ENCODE peak calls at places on chromosomes 16 and 17, in six cellular contexts. One of them, this sample, is unnamed.

GRCh38 chr16:64238576-64238975 is 883.3 kb downstream of the CDH11 start:
- DNase-seq in HCT116: no peak
- DNase-seq in SK-N-SH: no peak
- DNase-seq in K562: no peak
- DNase-seq in HepG2: no peak
- DNase-seq in GM12878: no peak
- DNase-seq in this sample: no peak

GRCh38 chr17:3917391-3917931 is 1.2 kb upstream of the P2RX1 start:
- DNase-seq in HCT116: no peak
- DNase-seq in SK-N-SH: peak; percentile 84
- DNase-seq in K562: peak; percentile 80
- DNase-seq in HepG2: no peak
- DNase-seq in GM12878: no peak
- DNase-seq in this sample: no peak

GRCh38 chr17:65557349-65558310 is 3.8 kb downstream of the AXIN2 start:
- DNase-seq in HepG2: peak; percentile 99
- DNase-seq in GM12878: no peak
- DNase-seq in K562: no peak
- DNase-seq in SK-N-SH: no peak
- DNase-seq in HCT116: peak; percentile 88
- DNase-seq in this sample: no peak

GRCh38 chr17:80856863-80857488 is 134.7 kb upstream of the CHMP6 start:
- DNase-seq in HCT116: no peak
- DNase-seq in HepG2: no peak
- DNase-seq in SK-N-SH: no peak
- DNase-seq in GM12878: no peak
- DNase-seq in K562: no peak
- DNase-seq in this sample: no peak

GRCh38 chr16:22694887-22695382 is 119.0 kb upstream of the HS3ST2 start:
- DNase-seq in K562: no peak
- DNase-seq in HepG2: no peak
- DNase-seq in HCT116: no peak
- DNase-seq in GM12878: no peak
- DNase-seq in SK-N-SH: no peak
- DNase-seq in this sample: no peak

GRCh38 chr17:41615454-41615853 is 2.9 kb upstream of the KRT16 start:
- DNase-seq in HCT116: peak; percentile 32
- DNase-seq in K562: no peak
- DNase-seq in SK-N-SH: no peak
- DNase-seq in GM12878: no peak
- DNase-seq in HepG2: no peak
- DNase-seq in this sample: peak; percentile 97

GRCh38 chr17:33099252-33099651 is 107.6 kb downstream of the SPACA3 start:
- DNase-seq in HCT116: no peak
- DNase-seq in HepG2: no peak
- DNase-seq in SK-N-SH: no peak
- DNase-seq in GM12878: no peak
- DNase-seq in K562: no peak
- DNase-seq in this sample: no peak

GRCh38 chr16:576823-577201 is 7.0 kb downstream of the PIGQ start:
- DNase-seq in SK-N-SH: peak; percentile 52
- DNase-seq in HepG2: no peak
- DNase-seq in K562: no peak
- DNase-seq in GM12878: no peak
- DNase-seq in HCT116: no peak
- DNase-seq in this sample: no peak

GRCh38 chr17:83191388-83192160 is 112.2 kb downstream of the METRNL start:
- DNase-seq in HCT116: no peak
- DNase-seq in GM12878: no peak
- DNase-seq in HepG2: no peak
- DNase-seq in SK-N-SH: no peak
- DNase-seq in K562: no peak
- DNase-seq in this sample: peak; percentile 79

GRCh38 chr17:63698381-63698885 is 1.5 kb downstream of the LIMD2 start:
- DNase-seq in HepG2: no peak
- DNase-seq in K562: no peak
- DNase-seq in SK-N-SH: no peak
- DNase-seq in GM12878: no peak
- DNase-seq in HCT116: no peak
- DNase-seq in this sample: no peak

GRCh38 chr16:22888791-22889190 is 74.8 kb downstream of the HS3ST2 start:
- DNase-seq in HCT116: no peak
- DNase-seq in K562: no peak
- DNase-seq in SK-N-SH: no peak
- DNase-seq in GM12878: no peak
- DNase-seq in HepG2: no peak
- DNase-seq in this sample: no peak

GRCh38 chr17:27559996-27560481 is 70.9 kb upstream of the LGALS9 start:
- DNase-seq in HepG2: no peak
- DNase-seq in GM12878: no peak
- DNase-seq in K562: no peak
- DNase-seq in SK-N-SH: peak; percentile 58
- DNase-seq in HCT116: no peak
- DNase-seq in this sample: no peak

GRCh38 chr17:10349403-10349802 is 23.4 kb downstream of the MYH13 start:
- DNase-seq in HepG2: no peak
- DNase-seq in K562: no peak
- DNase-seq in HCT116: peak; percentile 19
- DNase-seq in SK-N-SH: peak; percentile 11
- DNase-seq in GM12878: no peak
- DNase-seq in this sample: no peak

GRCh38 chr17:10357768-10358167 is 15.0 kb downstream of the MYH13 start:
- DNase-seq in HepG2: no peak
- DNase-seq in GM12878: no peak
- DNase-seq in SK-N-SH: peak; percentile 27
- DNase-seq in HCT116: no peak
- DNase-seq in K562: peak; percentile 18
- DNase-seq in this sample: no peak

GRCh38 chr17:10352866-10353265 is 19.9 kb downstream of the MYH13 start:
- DNase-seq in HepG2: no peak
- DNase-seq in SK-N-SH: no peak
- DNase-seq in GM12878: no peak
- DNase-seq in K562: no peak
- DNase-seq in HCT116: no peak
- DNase-seq in this sample: no peak
- TF ChIP-seq JUND in HepG2: no peak
- TF ChIP-seq JUND in SK-N-SH: no peak
- TF ChIP-seq JUND in GM12878: no peak
- TF ChIP-seq JUND in K562: no peak
- TF ChIP-seq JUND in HCT116: no peak
- TF ChIP-seq JUND in this sample: no peak

DNA sequence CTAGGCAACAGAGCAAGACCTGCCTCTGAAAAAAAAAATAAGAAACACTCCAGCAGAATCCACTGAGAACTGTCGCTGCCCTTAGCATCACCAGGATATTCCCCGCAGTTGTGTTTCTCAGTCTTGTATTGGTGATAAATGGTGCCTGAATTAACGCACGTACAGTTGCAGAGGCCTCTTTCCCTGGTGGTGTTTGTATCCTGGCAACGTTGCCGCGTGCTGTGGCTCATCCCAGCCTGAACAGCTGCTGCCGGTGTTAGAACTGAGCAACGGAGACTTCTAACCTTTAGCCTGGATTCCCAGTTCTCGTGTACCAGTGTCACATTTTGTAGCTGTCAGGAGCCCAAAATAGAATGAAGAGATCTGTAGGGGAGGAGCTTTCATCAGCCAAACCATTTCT is 4.8 kb downstream of the MLYCD start:
- DNase-seq in HCT116: no peak
- DNase-seq in HepG2: no peak
- DNase-seq in K562: no peak
- DNase-seq in SK-N-SH: no peak
- DNase-seq in GM12878: no peak
- DNase-seq in this sample: no peak
- TF ChIP-seq JUND in HCT116: no peak
- TF ChIP-seq JUND in HepG2: no peak
- TF ChIP-seq JUND in K562: no peak
- TF ChIP-seq JUND in SK-N-SH: no peak
- TF ChIP-seq JUND in GM12878: no peak
- TF ChIP-seq JUND in this sample: no peak

DNA sequence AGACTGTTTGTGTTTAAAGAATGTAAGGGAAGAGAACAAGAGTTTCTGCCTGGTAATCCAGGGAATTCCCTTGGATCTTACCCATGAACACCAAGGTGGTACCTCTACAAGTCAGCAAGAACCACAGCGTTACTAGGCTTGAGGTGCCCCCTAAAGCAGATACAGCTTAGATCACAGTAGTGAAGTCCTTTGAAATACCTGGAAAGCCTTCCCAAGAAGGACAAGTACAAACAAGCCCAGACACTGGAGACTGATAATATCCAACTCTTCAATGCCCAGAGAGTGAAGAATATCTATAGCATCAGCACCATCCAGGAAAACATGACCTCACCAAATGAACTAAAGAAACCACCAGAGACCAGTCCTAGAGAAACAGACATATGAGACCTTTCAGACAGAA is 3.8 kb upstream of the APPBP2 start:
- DNase-seq in K562: no peak
- DNase-seq in HepG2: no peak
- DNase-seq in HCT116: no peak
- DNase-seq in SK-N-SH: no peak
- DNase-seq in GM12878: no peak
- DNase-seq in this sample: no peak
- TF ChIP-seq JUND in K562: no peak
- TF ChIP-seq JUND in HepG2: no peak
- TF ChIP-seq JUND in HCT116: no peak
- TF ChIP-seq JUND in SK-N-SH: no peak
- TF ChIP-seq JUND in GM12878: no peak
- TF ChIP-seq JUND in this sample: no peak

DNA sequence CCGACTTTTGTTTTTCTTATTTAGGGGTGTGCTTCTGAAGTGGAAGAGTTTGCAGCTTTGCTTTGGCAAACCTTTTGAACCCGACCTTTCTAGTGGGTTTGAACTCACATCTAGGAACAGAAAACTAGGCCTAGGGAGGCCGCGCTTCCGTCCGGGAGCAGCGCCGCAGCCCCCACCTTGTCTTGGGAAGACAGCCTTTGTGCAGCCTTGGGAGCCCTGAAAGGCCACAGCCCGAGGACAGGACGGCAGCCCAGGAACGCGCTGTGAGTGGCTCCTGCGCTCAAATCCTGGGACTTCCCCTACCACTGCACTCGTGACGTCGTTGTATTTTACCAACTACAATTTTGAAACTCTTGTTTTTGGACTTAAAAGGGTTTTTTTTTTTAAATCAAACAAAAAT is 53.7 kb upstream of the ZNF267 start:
- DNase-seq in HCT116: no peak
- DNase-seq in SK-N-SH: no peak
- DNase-seq in GM12878: no peak
- DNase-seq in K562: no peak
- DNase-seq in HepG2: no peak
- DNase-seq in this sample: no peak
- TF ChIP-seq JUND in HCT116: no peak
- TF ChIP-seq JUND in SK-N-SH: no peak
- TF ChIP-seq JUND in GM12878: no peak
- TF ChIP-seq JUND in K562: no peak
- TF ChIP-seq JUND in HepG2: no peak
- TF ChIP-seq JUND in this sample: no peak

GRCh38 chr16:77276686-77277085 is 77.5 kb downstream of the SYCE1L start:
- DNase-seq in GM12878: no peak
- DNase-seq in HCT116: no peak
- DNase-seq in SK-N-SH: no peak
- DNase-seq in K562: no peak
- DNase-seq in HepG2: no peak
- DNase-seq in this sample: no peak
- TF ChIP-seq JUND in GM12878: no peak
- TF ChIP-seq JUND in HCT116: no peak
- TF ChIP-seq JUND in SK-N-SH: no peak
- TF ChIP-seq JUND in K562: no peak
- TF ChIP-seq JUND in HepG2: no peak
- TF ChIP-seq JUND in this sample: no peak